ENCODE peak calls at places on chromosome 15, in four cellular contexts. One of them, this sample, is unnamed.

GRCh38 chr15:52280326-52281084 is 15.1 kb downstream of the MYO5C start:
- DNase-seq in GM23338: no peak
- DNase-seq in neural progenitor cell: no peak
- DNase-seq in SK-N-SH: no peak
- DNase-seq in this sample: no peak

GRCh38 chr15:52673312-52673711 is 5.9 kb downstream of the ATOSA start:
- DNase-seq in GM23338: no peak
- DNase-seq in neural progenitor cell: no peak
- DNase-seq in SK-N-SH: no peak
- DNase-seq in this sample: peak; percentile 42

GRCh38 chr15:47588968-47589367 is 128.3 kb upstream of the SEMA6D start:
- DNase-seq in GM23338: peak; percentile 17
- DNase-seq in neural progenitor cell: no peak
- DNase-seq in SK-N-SH: no peak
- DNase-seq in this sample: no peak

GRCh38 chr15:62584301-62585235 is 419.5 kb upstream of the C2CD4B start:
- DNase-seq in GM23338: peak; percentile 51
- DNase-seq in neural progenitor cell: no peak
- DNase-seq in SK-N-SH: no peak
- DNase-seq in this sample: peak; percentile 40

GRCh38 chr15:55518641-55519040 is 10.6 kb upstream of the DNAAF4 start:
- DNase-seq in GM23338: no peak
- DNase-seq in neural progenitor cell: no peak
- DNase-seq in SK-N-SH: no peak
- DNase-seq in this sample: no peak

GRCh38 chr15:40256642-40257235 is 17.9 kb downstream of the PAK6 start:
- DNase-seq in GM23338: no peak
- DNase-seq in neural progenitor cell: no peak
- DNase-seq in SK-N-SH: no peak
- DNase-seq in this sample: no peak

GRCh38 chr15:100726426-100727190 is 124.2 kb downstream of the ASB7 start:
- DNase-seq in GM23338: no peak
- DNase-seq in neural progenitor cell: no peak
- DNase-seq in SK-N-SH: peak; percentile 1
- DNase-seq in this sample: no peak

GRCh38 chr15:91488452-91488851 is 365.1 kb upstream of the SLCO3A1 start:
- DNase-seq in GM23338: peak; percentile 3
- DNase-seq in neural progenitor cell: no peak
- DNase-seq in SK-N-SH: no peak
- DNase-seq in this sample: no peak

GRCh38 chr15:47968593-47968992 is 152.2 kb upstream of the SLC24A5 start:
- DNase-seq in GM23338: no peak
- DNase-seq in neural progenitor cell: no peak
- DNase-seq in SK-N-SH: no peak
- DNase-seq in this sample: no peak

GRCh38 chr15:59329091-59329490 is 43.6 kb downstream of the MYO1E start:
- DNase-seq in GM23338: no peak
- DNase-seq in neural progenitor cell: no peak
- DNase-seq in SK-N-SH: no peak
- DNase-seq in this sample: no peak

GRCh38 chr15:95826831-95827230 is 503.7 kb upstream of the NR2F2 start:
- DNase-seq in GM23338: peak; percentile 42
- DNase-seq in neural progenitor cell: no peak
- DNase-seq in SK-N-SH: no peak
- DNase-seq in this sample: peak; percentile 58

GRCh38 chr15:80242132-80242769 is 9.8 kb downstream of the CTXND1 start:
- DNase-seq in GM23338: peak; percentile 88
- DNase-seq in neural progenitor cell: peak; percentile 60
- DNase-seq in SK-N-SH: peak; percentile 16
- DNase-seq in this sample: peak; percentile 40

GRCh38 chr15:41596972-41597371 is 38.0 kb downstream of the TYRO3 start:
- DNase-seq in GM23338: no peak
- DNase-seq in neural progenitor cell: no peak
- DNase-seq in SK-N-SH: no peak
- DNase-seq in this sample: no peak

GRCh38 chr15:73326157-73326556 is 42.6 kb downstream of the HCN4 start:
- DNase-seq in GM23338: no peak
- DNase-seq in neural progenitor cell: no peak
- DNase-seq in SK-N-SH: no peak
- DNase-seq in this sample: no peak

GRCh38 chr15:63476229-63476632 is 28.2 kb upstream of the USP3 start:
- DNase-seq in GM23338: no peak
- DNase-seq in neural progenitor cell: no peak
- DNase-seq in SK-N-SH: no peak
- DNase-seq in this sample: peak; percentile 68

GRCh38 chr15:60913901-60914300 is 315.2 kb downstream of the RORA start:
- DNase-seq in GM23338: no peak
- DNase-seq in neural progenitor cell: no peak
- DNase-seq in SK-N-SH: no peak
- DNase-seq in this sample: no peak

GRCh38 chr15:73338606-73339388 is 30.0 kb downstream of the HCN4 start:
- DNase-seq in GM23338: no peak
- DNase-seq in neural progenitor cell: no peak
- DNase-seq in SK-N-SH: no peak
- DNase-seq in this sample: no peak

GRCh38 chr15:101445562-101446526 is 43.7 kb downstream of the PCSK6 start:
- DNase-seq in GM23338: no peak
- DNase-seq in neural progenitor cell: no peak
- DNase-seq in SK-N-SH: no peak
- DNase-seq in this sample: peak; percentile 84

GRCh38 chr15:70879386-70879785 is 12.8 kb downstream of the THAP10 start:
- DNase-seq in GM23338: no peak
- DNase-seq in neural progenitor cell: no peak
- DNase-seq in SK-N-SH: no peak
- DNase-seq in this sample: peak; percentile 46

GRCh38 chr15:79834496-79834895 is 62.3 kb downstream of the MTHFS start:
- DNase-seq in GM23338: no peak
- DNase-seq in neural progenitor cell: no peak
- DNase-seq in SK-N-SH: no peak
- DNase-seq in this sample: peak; percentile 21

GRCh38 chr15:49988766-49989165 is 130.3 kb downstream of the ATP8B4 start:
- DNase-seq in GM23338: no peak
- DNase-seq in neural progenitor cell: no peak
- DNase-seq in SK-N-SH: no peak
- DNase-seq in this sample: no peak

GRCh38 chr15:68483165-68483564 is 51.2 kb upstream of the ITGA11 start:
- DNase-seq in GM23338: no peak
- DNase-seq in neural progenitor cell: no peak
- DNase-seq in SK-N-SH: no peak
- DNase-seq in this sample: no peak

GRCh38 chr15:83858820-83859505 is 205.0 kb downstream of the ADAMTSL3 start:
- DNase-seq in GM23338: no peak
- DNase-seq in neural progenitor cell: no peak
- DNase-seq in SK-N-SH: no peak
- DNase-seq in this sample: peak; percentile 37

GRCh38 chr15:82625136-82625535 is 22.0 kb downstream of the CPEB1 start:
- DNase-seq in GM23338: no peak
- DNase-seq in neural progenitor cell: no peak
- DNase-seq in SK-N-SH: no peak
- DNase-seq in this sample: no peak

GRCh38 chr15:29008846-29009245 is 123.1 kb downstream of the APBA2 start:
- DNase-seq in GM23338: no peak
- DNase-seq in neural progenitor cell: no peak
- DNase-seq in SK-N-SH: no peak
- DNase-seq in this sample: no peak

GRCh38 chr15:65421360-65422215 is 1.2 kb downstream of the IGDCC4 start:
- DNase-seq in GM23338: peak; percentile 98
- DNase-seq in neural progenitor cell: peak; percentile 99
- DNase-seq in SK-N-SH: peak; percentile 62
- DNase-seq in this sample: peak; percentile 32

GRCh38 chr15:52018693-52019393 is at the start of gene MAPK6:
- DNase-seq in GM23338: peak; percentile 89
- DNase-seq in neural progenitor cell: peak; percentile 95
- DNase-seq in SK-N-SH: peak; percentile 100
- DNase-seq in this sample: peak; percentile 91

GRCh38 chr15:59116141-59116540 is 11.2 kb downstream of the CCNB2 start:
- DNase-seq in GM23338: no peak
- DNase-seq in neural progenitor cell: no peak
- DNase-seq in SK-N-SH: no peak
- DNase-seq in this sample: no peak

GRCh38 chr15:68792901-68793766 is 27.6 kb downstream of the ANP32A start:
- DNase-seq in GM23338: no peak
- DNase-seq in neural progenitor cell: no peak
- DNase-seq in SK-N-SH: no peak
- DNase-seq in this sample: no peak

GRCh38 chr15:36643551-36643950 is 64.1 kb downstream of the CDIN1 start:
- DNase-seq in GM23338: peak; percentile 54
- DNase-seq in neural progenitor cell: peak; percentile 12
- DNase-seq in SK-N-SH: no peak
- DNase-seq in this sample: peak; percentile 39

GRCh38 chr15:92666780-92667179 is 11.2 kb upstream of the FAM174B start:
- DNase-seq in GM23338: no peak
- DNase-seq in neural progenitor cell: no peak
- DNase-seq in SK-N-SH: no peak
- DNase-seq in this sample: no peak

GRCh38 chr15:77784361-77785292 is 151.9 kb upstream of the LINGO1 start:
- DNase-seq in GM23338: peak; percentile 87
- DNase-seq in neural progenitor cell: peak; percentile 66
- DNase-seq in SK-N-SH: peak; percentile 62
- DNase-seq in this sample: peak; percentile 46

GRCh38 chr15:27530994-27531393 is 560.0 kb downstream of the GABRG3 start:
- DNase-seq in GM23338: no peak
- DNase-seq in neural progenitor cell: no peak
- DNase-seq in SK-N-SH: no peak
- DNase-seq in this sample: no peak

GRCh38 chr15:32677238-32677750 is 35.8 kb downstream of the SCG5 start:
- DNase-seq in GM23338: no peak
- DNase-seq in neural progenitor cell: peak; percentile 46
- DNase-seq in SK-N-SH: no peak
- DNase-seq in this sample: no peak

GRCh38 chr15:70101459-70102113 is 3.9 kb upstream of the TLE3 start:
- DNase-seq in GM23338: peak; percentile 96
- DNase-seq in neural progenitor cell: peak; percentile 93
- DNase-seq in SK-N-SH: peak; percentile 71
- DNase-seq in this sample: peak; percentile 79

GRCh38 chr15:98689431-98689861 is 41.1 kb downstream of the IGF1R start:
- DNase-seq in GM23338: no peak
- DNase-seq in neural progenitor cell: no peak
- DNase-seq in SK-N-SH: peak; percentile 73
- DNase-seq in this sample: peak; percentile 52

GRCh38 chr15:74381190-74381453 is 13.7 kb upstream of the CYP11A1 start:
- DNase-seq in GM23338: no peak
- DNase-seq in neural progenitor cell: no peak
- DNase-seq in SK-N-SH: no peak
- DNase-seq in this sample: no peak

GRCh38 chr15:92656089-92656488 is 514 bp upstream of the FAM174B start:
- DNase-seq in GM23338: no peak
- DNase-seq in neural progenitor cell: peak; percentile 60
- DNase-seq in SK-N-SH: no peak
- DNase-seq in this sample: no peak

GRCh38 chr15:85800460-85801123 is 5.9 kb upstream of the KLHL25 start:
- DNase-seq in GM23338: peak; percentile 38
- DNase-seq in neural progenitor cell: no peak
- DNase-seq in SK-N-SH: no peak
- DNase-seq in this sample: peak; percentile 93
- TF ChIP-seq EZH2phosphoT487 in GM23338: no peak
- TF ChIP-seq EZH2phosphoT487 in neural progenitor cell: no peak
- TF ChIP-seq EZH2phosphoT487 in SK-N-SH: no peak
- TF ChIP-seq EZH2phosphoT487 in this sample: no peak

GRCh38 chr15:87213646-87214045 is 1042.9 kb downstream of the NTRK3 start:
- DNase-seq in GM23338: no peak
- DNase-seq in neural progenitor cell: peak; percentile 36
- DNase-seq in SK-N-SH: no peak
- DNase-seq in this sample: no peak

GRCh38 chr15:87215100-87215499 is 1041.4 kb downstream of the NTRK3 start:
- DNase-seq in GM23338: peak; percentile 33
- DNase-seq in neural progenitor cell: no peak
- DNase-seq in SK-N-SH: no peak
- DNase-seq in this sample: no peak

GRCh38 chr15:87209891-87210649 is 1046.5 kb downstream of the NTRK3 start:
- DNase-seq in GM23338: no peak
- DNase-seq in neural progenitor cell: no peak
- DNase-seq in SK-N-SH: no peak
- DNase-seq in this sample: peak; percentile 73

GRCh38 chr15:87211547-87211946 is 1045.0 kb downstream of the NTRK3 start:
- DNase-seq in GM23338: no peak
- DNase-seq in neural progenitor cell: no peak
- DNase-seq in SK-N-SH: no peak
- DNase-seq in this sample: no peak

DNA sequence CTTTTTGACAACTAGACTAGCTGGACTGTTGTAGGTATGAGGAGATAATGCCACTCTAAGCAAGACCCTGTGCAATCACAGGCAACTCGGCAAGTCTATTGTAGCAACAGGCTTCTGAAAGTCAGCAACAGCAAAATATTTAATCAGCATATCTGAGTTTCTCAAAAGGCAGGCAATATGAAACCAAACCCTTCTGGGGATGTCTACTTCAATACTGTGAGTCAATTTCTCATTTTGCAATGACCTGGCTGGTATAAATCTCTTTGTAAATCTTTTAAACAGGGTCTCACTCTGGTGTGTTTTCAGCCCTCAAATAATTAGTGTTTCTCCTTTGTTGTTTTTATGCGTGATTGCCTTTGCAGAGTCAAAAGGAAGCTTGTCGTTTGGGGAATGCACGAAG is 1044.5 kb downstream of the NTRK3 start:
- DNase-seq in GM23338: no peak
- DNase-seq in neural progenitor cell: no peak
- DNase-seq in SK-N-SH: no peak
- DNase-seq in this sample: peak; percentile 5
- TF ChIP-seq EZH2phosphoT487 in GM23338: no peak
- TF ChIP-seq EZH2phosphoT487 in neural progenitor cell: no peak
- TF ChIP-seq EZH2phosphoT487 in SK-N-SH: no peak
- TF ChIP-seq EZH2phosphoT487 in this sample: no peak

GRCh38 chr15:66715181-66715624 is 13.2 kb downstream of the SMAD6 start:
- DNase-seq in GM23338: no peak
- DNase-seq in neural progenitor cell: peak; percentile 36
- DNase-seq in SK-N-SH: peak; percentile 51
- DNase-seq in this sample: no peak
- TF ChIP-seq EZH2phosphoT487 in GM23338: no peak
- TF ChIP-seq EZH2phosphoT487 in neural progenitor cell: no peak
- TF ChIP-seq EZH2phosphoT487 in SK-N-SH: no peak
- TF ChIP-seq EZH2phosphoT487 in this sample: no peak

GRCh38 chr15:39250460-39251186 is 330.3 kb upstream of the THBS1 start:
- DNase-seq in GM23338: no peak
- DNase-seq in neural progenitor cell: no peak
- DNase-seq in SK-N-SH: no peak
- DNase-seq in this sample: peak; percentile 15
- TF ChIP-seq EZH2phosphoT487 in GM23338: no peak
- TF ChIP-seq EZH2phosphoT487 in neural progenitor cell: no peak
- TF ChIP-seq EZH2phosphoT487 in SK-N-SH: no peak
- TF ChIP-seq EZH2phosphoT487 in this sample: no peak

This sample was measured in PC-3.